ENCODE peak calls at places on chromosomes 11 and 22, in seven cellular contexts. B is mesendoderm, H is endodermal cell, P is PC-3, D is IMR-90, M is SK-N-SH, R is endothelial cell of umbilical vein. G is an unnamed sample. For H3K4me1 and H3K27me3, the result is how much of the 10 kb centered on the place peaks cover.

GRCh38 chr11:128837627-128838026 is 29.5 kb downstream of the KCNJ1 start:
- DNase-seq in B (no peak), H (no peak), P (no peak), D (no peak), M (no peak), R (peak), G (no peak)

GRCh38 chr22:32473388-32473952 is 1.1 kb upstream of the FBXO7 start:
- DNase-seq in B (peak), H (peak), P (peak), D (peak), M (peak), R (peak), G (peak)

GRCh38 chr11:1837171-1838076 is 1.4 kb upstream of the TNNI2 start:
- DNase-seq in B (peak), H (peak), P (peak), D (peak), M (peak), R (peak), G (peak)

GRCh38 chr22:29139965-29140782 is 65.5 kb upstream of the EMID1 start:
- DNase-seq in B (no peak), H (no peak), P (no peak), D (peak), M (no peak), R (no peak), G (peak)

GRCh38 chr11:83033972-83034672 is 37.6 kb downstream of the RAB30 start:
- DNase-seq in B (no peak), H (peak), P (peak), D (peak), M (peak), R (peak), G (peak)

GRCh38 chr11:26947904-26948639 is 45.8 kb upstream of the FIBIN start:
- DNase-seq in B (no peak), H (no peak), P (no peak), D (peak), M (no peak), R (no peak), G (peak)

GRCh38 chr11:103582351-103582909 is 454.0 kb upstream of the DDI1 start:
- DNase-seq in B (no peak), H (no peak), P (peak), D (peak), M (no peak), R (no peak), G (peak)

GRCh38 chr11:82995754-82996398 is 75.8 kb downstream of the RAB30 start:
- DNase-seq in B (no peak), H (no peak), P (no peak), D (no peak), M (no peak), R (no peak), G (peak)

GRCh38 chr11:31995031-31995430 is 95.8 kb upstream of the RCN1 start:
- DNase-seq in B (no peak), H (no peak), P (no peak), D (no peak), M (no peak), R (no peak), G (no peak)

GRCh38 chr11:126914941-126915340 is 85.6 kb downstream of the KIRREL3 start:
- DNase-seq in B (no peak), H (no peak), P (no peak), D (peak), M (no peak), R (no peak), G (peak)

GRCh38 chr11:31813242-31813960 is 2.3 kb upstream of the PAX6 start:
- DNase-seq in B (peak), H (peak), P (peak), D (no peak), M (peak), R (no peak), G (peak)

GRCh38 chr11:8030526-8031247 is 43.5 kb downstream of the EIF3F start:
- DNase-seq in B (no peak), H (no peak), P (no peak), D (no peak), M (no peak), R (no peak), G (no peak)

GRCh38 chr11:69425895-69426544 is 55.4 kb upstream of the LINC01488 start:
- DNase-seq in B (no peak), H (no peak), P (no peak), D (no peak), M (no peak), R (no peak), G (no peak)

GRCh38 chr22:50018608-50019291 is 6.2 kb upstream of the IL17REL start:
- DNase-seq in B (no peak), H (no peak), P (no peak), D (no peak), M (no peak), R (no peak), G (no peak)

GRCh38 chr11:121535122-121535796 is 82.5 kb upstream of the SORL1-AS1 start:
- DNase-seq in B (no peak), H (no peak), P (peak), D (peak), M (no peak), R (no peak), G (no peak)

GRCh38 chr11:67345949-67346819 is 7.2 kb downstream of the POLD4 start:
- DNase-seq in B (peak), H (peak), P (peak), D (peak), M (peak), R (peak), G (peak)
- H3K4me1 ChIP-seq in B (under half), H (under half), P (under half), D (under half), M (under half), R (under half), G (under half)

DNA sequence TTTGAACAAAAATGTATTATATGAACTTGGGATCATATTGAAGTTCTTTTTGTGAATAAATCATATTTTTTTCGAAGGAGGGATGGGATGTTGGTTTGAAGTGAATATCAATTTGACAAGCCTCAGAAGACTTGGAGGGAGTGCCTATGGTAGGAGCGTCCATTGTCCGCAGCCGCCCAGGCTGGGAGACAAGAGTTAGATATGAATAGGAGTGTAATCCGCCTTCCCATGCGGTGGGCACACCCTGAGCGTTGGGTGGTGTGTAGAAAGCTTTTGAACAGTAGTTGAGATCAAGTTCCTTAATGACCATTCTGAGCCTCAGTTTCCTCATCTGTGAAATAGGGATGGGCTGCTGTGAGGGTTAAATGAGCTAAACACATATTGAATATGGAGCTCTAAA is 7.0 kb downstream of the CD82 start:
- DNase-seq in B (no peak), H (no peak), P (no peak), D (no peak), M (no peak), R (no peak), G (no peak)
- H3K9ac ChIP-seq in B (no peak), H (no peak), P (no peak), D (no peak), M (no peak), R (no peak), G (no peak)

GRCh38 chr11:66727883-66728759 is 895 bp downstream of the SPTBN2 start:
- DNase-seq in B (peak), H (peak), P (no peak), D (no peak), M (peak), R (no peak), G (peak)
- H3K27me3 ChIP-seq in B (under half), H (under half), P (under half), D (half or more), M (under half), R (under half), G (under half)

GRCh38 chr11:12842933-12843636 is 166.0 kb upstream of the RASSF10 start:
- DNase-seq in B (no peak), H (no peak), P (peak), D (no peak), M (peak), R (peak), G (peak)
- H3K4me1 ChIP-seq in B (under half), H (under half), P (under half), D (under half), M (half or more), R (under half), G (half or more)

DNA sequence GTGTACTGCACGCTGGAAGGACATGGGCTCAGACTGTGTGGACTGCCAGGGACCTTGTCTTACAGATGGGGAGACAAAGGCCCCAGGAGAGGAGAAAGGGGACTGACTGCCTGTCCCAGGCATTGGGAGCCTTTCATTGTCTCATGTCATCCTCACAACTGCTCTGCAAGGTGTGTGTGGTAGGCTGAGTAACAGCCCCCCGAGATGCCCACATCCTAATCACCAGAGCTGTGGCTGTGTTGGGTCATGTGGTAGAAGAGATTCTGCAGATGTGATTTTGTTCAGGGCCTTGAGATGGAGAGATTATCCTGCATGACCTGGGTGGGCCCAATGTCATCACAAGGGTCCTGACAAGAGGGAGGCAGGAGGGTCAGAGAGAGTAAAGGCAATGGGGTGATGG is 39.1 kb downstream of the ARRB1 start:
- DNase-seq in B (no peak), H (no peak), P (no peak), D (no peak), M (no peak), R (no peak), G (no peak)
- H3K9ac ChIP-seq in B (peak), H (no peak), P (no peak), D (peak), M (no peak), R (no peak), G (peak)

DNA sequence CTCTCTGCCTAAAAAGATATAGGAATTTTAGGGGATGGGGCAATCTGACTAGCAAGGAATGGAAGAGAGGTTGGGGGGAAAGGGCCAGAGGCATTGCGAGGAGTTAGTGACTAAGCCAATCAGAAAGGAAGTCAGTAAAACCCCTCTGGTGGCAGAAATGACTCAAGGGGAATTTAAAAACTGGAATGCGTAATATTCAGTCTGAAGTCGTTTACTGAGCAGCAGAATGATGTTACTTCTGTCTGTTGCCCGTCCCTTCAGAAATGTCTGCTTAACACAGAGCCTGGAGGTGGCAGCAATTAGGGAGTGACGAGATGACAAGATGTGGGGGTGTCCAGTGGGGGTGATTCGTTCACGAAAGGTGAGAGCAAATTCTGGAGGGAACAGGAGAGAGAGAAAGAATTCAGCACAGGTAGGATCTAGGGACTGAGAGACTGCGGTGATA is 107.7 kb upstream of the CLMP start:
- DNase-seq in B (peak), H (peak), P (peak), D (peak), M (no peak), R (no peak), G (peak)
- H3K27me3 ChIP-seq in B (under half), H (under half), P (under half), D (under half), M (under half), R (under half), G (under half)

GRCh38 chr11:120523196-120523595 is 11.6 kb downstream of the GRIK4 start:
- DNase-seq in B (no peak), H (peak), P (no peak), D (no peak), M (no peak), R (no peak), G (no peak)
- H3K4me1 ChIP-seq in B (under half), H (under half), P (under half), D (under half), M (under half), R (under half), G (under half)

GRCh38 chr22:46546466-46547178 is 9.2 kb upstream of the CELSR1 start:
- DNase-seq in B (no peak), H (peak), P (no peak), D (peak), M (no peak), R (peak), G (peak)
- H3K9ac ChIP-seq in B (no peak), H (no peak), P (no peak), D (no peak), M (peak), R (no peak), G (peak)

GRCh38 chr22:39942433-39943213 is 17.6 kb upstream of the TMA7B start:
- DNase-seq in B (no peak), H (peak), P (no peak), D (no peak), M (no peak), R (no peak), G (no peak)
- H3K27me3 ChIP-seq in B (under half), H (under half), P (under half), D (under half), M (under half), R (under half), G (under half)

GRCh38 chr11:64848214-64848778 is 3.8 kb upstream of the CDC42BPG start:
- DNase-seq in B (no peak), H (no peak), P (no peak), D (no peak), M (no peak), R (no peak), G (no peak)
- H3K4me1 ChIP-seq in B (under half), H (under half), P (under half), D (under half), M (under half), R (under half), G (under half)